ENCODE peak calls at places on chromosomes 1 and 21, in ten cellular contexts. U, J, D, H, W, E, M, T, Q and X are unnamed samples.

GRCh38 chr1:60149254-60149653 is 75.7 kb upstream of the C1orf87 start:
- DNase-seq in T (no peak), J (no peak), U (no peak), D (no peak), W (no peak), E (no peak), H (no peak), M (no peak), Q (no peak), X (no peak)

GRCh38 chr1:194862129-194862528 is 1675.7 kb upstream of the B3GALT2 start:
- DNase-seq in E (no peak), M (no peak), U (no peak), D (no peak), J (no peak), W (no peak), Q (no peak), T (no peak), H (no peak), X (no peak)

GRCh38 chr1:153403421-153404085 is 12.7 kb upstream of the S100A8 start:
- DNase-seq in W (no peak), T (no peak), D (no peak), Q (no peak), H (no peak), J (no peak), M (no peak), U (no peak), E (no peak), X (no peak)

GRCh38 chr1:21904725-21905520 is 32.2 kb downstream of the HSPG2 start:
- DNase-seq in T (peak; percentile 62), W (no peak), H (no peak), M (no peak), U (peak; percentile 92), E (peak; percentile 92), D (no peak), Q (no peak), J (no peak), X (no peak)

GRCh38 chr21:35204850-35205564 is 155.9 kb upstream of the RUNX1 start:
- DNase-seq in Q (no peak), W (no peak), T (peak; percentile 83), U (peak; percentile 85), D (no peak), M (no peak), H (no peak), J (peak; percentile 54), E (peak; percentile 92), X (no peak)

GRCh38 chr1:229003233-229004031 is 267.5 kb upstream of the RAB4A start:
- DNase-seq in T (no peak), E (no peak), U (no peak), H (peak; percentile 48), D (no peak), J (no peak), Q (no peak), W (no peak), M (no peak), X (no peak)

GRCh38 chr21:41478319-41479177 is 29.4 kb downstream of the TMPRSS2 start:
- DNase-seq in Q (no peak), H (no peak), W (no peak), J (no peak), M (no peak), U (no peak), T (no peak), D (no peak), E (no peak), X (no peak)

GRCh38 chr21:45417256-45417950 is 12.4 kb downstream of the COL18A1 start:
- DNase-seq in H (no peak), U (no peak), E (no peak), W (no peak), T (no peak), Q (no peak), D (no peak), M (no peak), J (no peak), X (no peak)

GRCh38 chr1:22729921-22730320 is 19.3 kb downstream of the EPHB2 start:
- DNase-seq in E (no peak), U (no peak), M (no peak), D (no peak), W (no peak), Q (no peak), T (no peak), H (no peak), J (no peak), X (no peak)

GRCh38 chr1:85420199-85420598 is 44.8 kb downstream of the DDAH1 start:
- DNase-seq in U (no peak), H (no peak), D (no peak), E (no peak), Q (no peak), W (no peak), J (no peak), M (no peak), T (no peak), X (no peak)

GRCh38 chr1:227793948-227794812 is 21.3 kb upstream of the PRSS38 start:
- DNase-seq in T (no peak), H (no peak), J (no peak), M (peak; percentile 68), D (no peak), U (peak; percentile 95), Q (no peak), W (no peak), E (peak; percentile 42), X (peak; percentile 54)

GRCh38 chr1:246005067-246005466 is 502.0 kb downstream of the SMYD3 start:
- DNase-seq in H (no peak), J (no peak), T (no peak), U (peak; percentile 94), E (peak; percentile 96), Q (no peak), M (no peak), W (no peak), D (no peak), X (no peak)

GRCh38 chr1:230149751-230150584 is 82.9 kb downstream of the GALNT2 start:
- DNase-seq in W (no peak), M (no peak), U (no peak), E (no peak), Q (no peak), T (peak; percentile 93), D (no peak), H (no peak), J (peak; percentile 82), X (no peak)

GRCh38 chr1:96521994-96522760 is 199.4 kb upstream of the PTBP2 start:
- DNase-seq in E (peak; percentile 87), D (no peak), M (no peak), H (no peak), W (no peak), J (no peak), U (peak; percentile 71), Q (no peak), T (no peak), X (no peak)

GRCh38 chr1:150813028-150813707 is 5.1 kb upstream of the CTSK start:
- DNase-seq in D (no peak), U (peak; percentile 85), T (peak; percentile 55), W (peak; percentile 1), M (peak; percentile 45), J (peak; percentile 36), Q (no peak), E (peak; percentile 79), H (peak; percentile 36), X (no peak)

GRCh38 chr1:72567511-72567910 is 285.2 kb upstream of the NEGR1 start:
- DNase-seq in W (no peak), H (no peak), J (no peak), M (no peak), T (no peak), E (peak; percentile 39), Q (no peak), U (peak; percentile 12), D (no peak), X (no peak)

GRCh38 chr1:228982637-228983036 is 247.4 kb downstream of the RHOU start:
- DNase-seq in T (no peak), J (no peak), W (no peak), Q (no peak), D (no peak), M (no peak), E (no peak), U (no peak), H (no peak), X (no peak)

GRCh38 chr1:161706483-161707347 is at the start of gene FCRLA:
- DNase-seq in W (no peak), H (no peak), D (no peak), E (peak; percentile 97), J (peak; percentile 94), U (peak; percentile 98), T (peak; percentile 18), M (no peak), Q (no peak), X (no peak)

GRCh38 chr1:151143986-151144385 is 2.4 kb downstream of the SEMA6C start:
- DNase-seq in W (no peak), U (no peak), M (no peak), H (no peak), T (no peak), J (no peak), D (no peak), Q (no peak), E (no peak), X (no peak)